ENCODE peak calls at places on chromosomes 16 and 17, in seven cellular contexts. K is foreskin fibroblast, Q is skeletal muscle cell, I is GM23248, B is right cardiac atrium, W is ascending aorta, J is PC-9. V is an unnamed sample.

GRCh38 chr17:64777413-64778101 is 115.5 kb upstream of the SMURF2 start:
- DNase-seq in Q (no peak), B (no peak), I (no peak), W (no peak), J (no peak), K (no peak), V (no peak)

GRCh38 chr16:46830417-46830901 is 521 bp downstream of the C16orf87 start:
- DNase-seq in J (no peak), Q (no peak), B (peak), I (peak), W (no peak), K (no peak), V (no peak)

GRCh38 chr17:30954046-30954805 is 16.6 kb upstream of the RNF135 start:
- DNase-seq in B (no peak), W (no peak), Q (no peak), J (no peak), I (no peak), K (no peak), V (no peak)

GRCh38 chr16:54201200-54201599 is 85.4 kb downstream of the IRX3 start:
- DNase-seq in Q (no peak), J (no peak), K (no peak), B (no peak), W (no peak), I (no peak), V (no peak)

GRCh38 chr17:55281592-55282378 is 17.0 kb downstream of the HLF start:
- DNase-seq in K (no peak), J (no peak), W (no peak), I (peak), B (no peak), Q (no peak), V (no peak)

GRCh38 chr17:46865100-46865499 is 13.7 kb downstream of the WNT9B start:
- DNase-seq in J (no peak), I (peak), W (no peak), B (no peak), K (no peak), Q (peak), V (no peak)

GRCh38 chr16:28010671-28011070 is 52.8 kb downstream of the GSG1L start:
- DNase-seq in K (peak), J (no peak), B (no peak), Q (no peak), W (no peak), I (peak), V (no peak)

GRCh38 chr16:85210423-85211169 is 98.3 kb upstream of the CIBAR2 start:
- DNase-seq in K (peak), J (no peak), I (peak), B (no peak), Q (no peak), W (no peak), V (no peak)

GRCh38 chr17:4004517-4005295 is 40.5 kb upstream of the ATP2A3 start:
- DNase-seq in Q (no peak), I (peak), K (no peak), B (no peak), W (no peak), J (no peak), V (no peak)

GRCh38 chr16:88288303-88288702 is 94.5 kb upstream of the ZNF469 start:
- DNase-seq in K (no peak), B (no peak), Q (no peak), I (no peak), J (no peak), W (no peak), V (no peak)

GRCh38 chr16:66695935-66696668 is 441 bp downstream of the CMTM4 start:
- DNase-seq in B (peak), I (no peak), J (peak), K (no peak), Q (no peak), W (no peak), V (no peak)

GRCh38 chr16:53809088-53809951 is 105.4 kb downstream of the FTO start:
- DNase-seq in W (no peak), K (peak), B (no peak), J (no peak), Q (peak), I (peak), V (peak)

GRCh38 chr16:15490123-15490711 is 55.8 kb downstream of the BMERB1 start:
- DNase-seq in J (no peak), W (no peak), I (no peak), K (no peak), B (no peak), Q (no peak), V (no peak)

GRCh38 chr17:74723891-74724290 is 11.2 kb upstream of the CD300LF start:
- DNase-seq in W (no peak), Q (no peak), J (no peak), B (no peak), I (no peak), K (no peak), V (no peak)

GRCh38 chr16:56303066-56303705 is 111.9 kb downstream of the GNAO1 start:
- DNase-seq in Q (no peak), J (no peak), W (no peak), I (no peak), K (no peak), B (no peak), V (no peak)

GRCh38 chr16:648071-648785 is 937 bp upstream of the WDR90 start:
- DNase-seq in K (no peak), W (no peak), Q (no peak), I (peak), J (no peak), B (no peak), V (no peak)

GRCh38 chr16:85471469-85472431 is 141.4 kb upstream of the GSE1 start:
- DNase-seq in I (no peak), K (no peak), B (no peak), Q (no peak), W (no peak), J (peak), V (no peak)

GRCh38 chr17:33871720-33872535 is 383.2 kb upstream of the CCL2 start:
- DNase-seq in W (no peak), K (no peak), Q (no peak), I (peak), J (peak), B (no peak), V (peak)

GRCh38 chr16:87100306-87101058 is 216.7 kb downstream of the C16orf95 start:
- DNase-seq in I (no peak), B (no peak), Q (no peak), K (no peak), W (no peak), J (no peak), V (no peak)

GRCh38 chr16:73060216-73060615 is 12.3 kb upstream of the ZFHX3 start:
- DNase-seq in W (no peak), K (no peak), J (no peak), Q (no peak), I (no peak), B (no peak), V (no peak)

GRCh38 chr17:13024526-13025263 is 6.9 kb upstream of the ELAC2 start:
- DNase-seq in K (peak), I (peak), J (no peak), W (no peak), B (peak), Q (no peak), V (no peak)

GRCh38 chr16:78362736-78363135 is 263.3 kb downstream of the WWOX start:
- DNase-seq in B (no peak), J (no peak), W (no peak), K (no peak), Q (no peak), I (no peak), V (no peak)

GRCh38 chr16:83990492-83990891 is 22.4 kb downstream of the NECAB2 start:
- DNase-seq in B (no peak), K (no peak), W (no peak), I (no peak), J (no peak), Q (no peak), V (no peak)

GRCh38 chr17:64707077-64707591 is 45.0 kb upstream of the SMURF2 start:
- DNase-seq in K (peak), J (peak), B (peak), Q (peak), I (peak), W (peak), V (peak)

GRCh38 chr17:35674552-35674951 is 56.9 kb upstream of the RASL10B start:
- DNase-seq in Q (no peak), I (no peak), W (no peak), K (no peak), B (no peak), J (no peak), V (no peak)

DNA sequence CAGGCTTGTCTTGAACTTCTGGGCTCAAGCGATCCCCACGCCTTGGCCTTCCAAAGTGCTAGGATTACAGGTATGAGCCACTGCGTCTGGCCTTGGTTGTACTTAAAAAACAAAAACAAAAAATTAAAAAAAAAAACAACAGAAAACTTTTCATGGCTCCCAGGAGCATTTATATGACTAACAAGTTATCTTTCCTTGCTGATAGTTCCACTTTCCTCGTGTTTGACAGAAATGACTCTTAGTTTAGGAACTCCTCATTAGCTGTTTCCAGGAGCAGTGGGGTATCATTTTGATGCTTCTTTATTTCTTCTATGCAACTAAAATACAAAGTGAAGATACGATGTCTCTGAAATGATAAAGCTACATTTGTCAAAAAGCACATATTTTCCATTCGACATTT is 165.4 kb downstream of the PRKCA start:
- DNase-seq in W (no peak), J (no peak), I (peak), K (no peak), B (no peak), Q (no peak), V (no peak)
- H3K4me3 ChIP-seq in W (no peak), J (no peak), I (peak), K (no peak), B (no peak), Q (no peak), V (no peak)

GRCh38 chr16:49491736-49492089 is 118.1 kb downstream of the C16orf78 start:
- DNase-seq in J (no peak), B (peak), W (no peak), Q (no peak), K (no peak), I (no peak), V (no peak)
- H3K4me3 ChIP-seq in J (no peak), B (peak), W (peak), Q (no peak), K (no peak), I (no peak), V (no peak)

GRCh38 chr16:57533618-57534336 is 2.6 kb downstream of the CCDC102A start:
- DNase-seq in B (peak), I (peak), J (no peak), Q (no peak), K (no peak), W (no peak), V (no peak)

GRCh38 chr16:57531635-57532220 is 4.6 kb downstream of the CCDC102A start:
- DNase-seq in W (no peak), Q (no peak), B (no peak), J (no peak), K (no peak), I (no peak), V (no peak)

GRCh38 chr16:57534337-57534880 is 2.0 kb downstream of the CCDC102A start:
- DNase-seq in J (no peak), W (no peak), Q (no peak), B (no peak), I (no peak), K (no peak), V (no peak)

GRCh38 chr16:57532251-57532625 is 4.1 kb downstream of the CCDC102A start:
- DNase-seq in B (no peak), Q (no peak), I (no peak), K (no peak), J (no peak), W (no peak), V (no peak)

DNA sequence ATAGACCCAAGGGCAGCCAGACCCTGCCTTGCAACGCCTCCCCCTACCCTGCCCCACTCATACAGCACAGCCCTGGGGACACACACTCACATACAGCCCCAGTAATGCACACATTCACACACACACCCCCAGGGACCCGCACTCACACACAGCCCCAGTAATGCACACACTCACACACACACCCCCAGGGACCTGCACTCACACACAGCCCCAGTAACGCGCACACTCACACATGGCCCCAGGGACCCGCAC is 3.1 kb downstream of the CCDC102A start:
- DNase-seq in W (no peak), K (no peak), J (no peak), B (no peak), Q (no peak), I (no peak), V (no peak)
- H3K4me3 ChIP-seq in W (no peak), K (no peak), J (no peak), B (no peak), Q (no peak), I (no peak), V (no peak)

GRCh38 chr17:6071528-6072065 is 1.4 kb downstream of the WSCD1 start:
- DNase-seq in J (no peak), Q (no peak), I (no peak), B (no peak), K (no peak), W (no peak), V (no peak)

GRCh38 chr17:6070895-6071511 is 824 bp downstream of the WSCD1 start:
- DNase-seq in B (no peak), I (no peak), K (peak), J (no peak), W (no peak), Q (no peak), V (no peak)

GRCh38 chr17:6069611-6070279 is 434 bp upstream of the WSCD1 start:
- DNase-seq in J (no peak), Q (no peak), B (no peak), I (no peak), W (no peak), K (no peak), V (no peak)

GRCh38 chr17:6072157-6072556 is 2.0 kb downstream of the WSCD1 start:
- DNase-seq in Q (no peak), J (no peak), B (no peak), W (no peak), K (peak), I (peak), V (no peak)

DNA sequence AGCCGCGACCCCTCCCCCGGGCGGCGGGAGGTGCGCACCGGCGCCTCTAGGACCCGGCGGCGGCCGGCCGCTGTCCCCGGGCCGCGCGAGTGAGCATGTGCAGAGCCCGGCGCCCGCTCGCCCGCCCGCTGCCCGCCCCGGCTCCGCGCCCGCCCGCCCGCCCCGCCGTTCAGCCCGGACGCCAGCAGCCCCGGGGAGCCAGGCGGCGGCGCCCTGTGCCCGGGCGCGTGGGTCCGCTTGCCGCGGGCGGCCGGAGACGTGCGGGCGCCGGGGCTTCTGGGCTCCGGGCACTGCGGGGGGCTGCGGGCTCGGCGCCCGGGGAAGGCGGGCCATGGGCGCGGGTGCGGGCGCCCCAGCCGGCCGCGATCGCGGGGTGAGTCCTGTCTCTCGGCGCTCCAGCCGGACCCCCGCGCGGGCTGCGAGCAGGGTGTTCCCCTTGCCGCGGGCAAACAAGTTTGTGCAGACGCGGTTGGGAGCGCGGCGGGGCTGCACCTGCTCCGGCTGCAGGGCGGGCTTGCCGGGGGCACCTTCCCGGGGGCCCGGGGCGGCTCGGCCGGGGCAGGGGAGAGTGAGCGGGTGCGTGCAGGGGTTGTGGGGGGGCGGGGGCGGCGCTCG is at the start of gene WSCD1:
- DNase-seq in W (no peak), K (peak), I (peak), J (no peak), Q (no peak), B (peak), V (no peak)
- H3K4me3 ChIP-seq in W (peak), K (peak), I (no peak), J (no peak), Q (peak), B (peak), V (peak)